ENCODE peak calls at places on chromosomes 4 and X, in five cellular contexts. Z is stimulated activated naive CD8-positive, alpha-beta T cell treated with anti-CD3 and anti-CD28 coated beads, Interleukin-15, amount 100 ng/mL, for 72 hours; G is lung; J is mammary epithelial cell; H is brain microvascular endothelial cell. C is an unnamed sample.

GRCh38 chrX:17546356-17546755 is 171.4 kb downstream of the NHS start:
- DNase-seq in Z (no peak), G (no peak), J (no peak), H (no peak), C (no peak)

GRCh38 chrX:96407043-96407442 is 277.6 kb upstream of the DIAPH2 start:
- DNase-seq in Z (no peak), G (no peak), J (no peak), H (peak; percentile 38), C (no peak)

GRCh38 chr4:155353923-155354540 is 22.7 kb downstream of the MAP9 start:
- DNase-seq in Z (peak; percentile 21), G (peak; percentile 57), J (peak; percentile 14), H (peak; percentile 69), C (no peak)

GRCh38 chr4:100106982-100107381 is 83.3 kb downstream of the DDIT4L start:
- DNase-seq in Z (peak; percentile 24), G (no peak), J (no peak), H (no peak), C (no peak)

GRCh38 chrX:119757646-119757978 is 776 bp upstream of the SOWAHD start:
- DNase-seq in Z (no peak), G (no peak), J (no peak), H (no peak), C (no peak)

GRCh38 chr4:5751918-5752802 is 41.2 kb downstream of the EVC start:
- DNase-seq in Z (no peak), G (no peak), J (no peak), H (peak; percentile 54), C (no peak)

GRCh38 chrX:115968436-115969252 is 201.9 kb upstream of the AGTR2 start:
- DNase-seq in Z (no peak), G (peak; percentile 53), J (peak; percentile 45), H (no peak), C (no peak)

GRCh38 chrX:10237255-10237654 is 80.5 kb downstream of the CLCN4 start:
- DNase-seq in Z (no peak), G (no peak), J (no peak), H (no peak), C (no peak)

GRCh38 chr4:126458993-126459392 is 1144.2 kb downstream of the FAT4 start:
- DNase-seq in Z (no peak), G (no peak), J (no peak), H (no peak), C (no peak)

GRCh38 chrX:9888953-9889470 is 78.1 kb upstream of the CLDN34 start:
- DNase-seq in Z (no peak), G (no peak), J (no peak), H (no peak), C (no peak)

GRCh38 chrX:101685923-101686322 is 26.3 kb upstream of the ARMCX2 start:
- DNase-seq in Z (no peak), G (no peak), J (no peak), H (no peak), C (no peak)

GRCh38 chrX:131288738-131289511 is at the start of gene IGSF1:
- DNase-seq in Z (no peak), G (no peak), J (no peak), H (peak; percentile 4), C (no peak)

GRCh38 chr4:131054489-131055019 is 1958.6 kb downstream of the C4orf33 start:
- DNase-seq in Z (no peak), G (no peak), J (peak; percentile 1), H (no peak), C (no peak)

GRCh38 chr4:142353149-142353738 is 492.9 kb downstream of the INPP4B start:
- DNase-seq in Z (no peak), G (no peak), J (peak; percentile 59), H (peak; percentile 38), C (no peak)

GRCh38 chr4:41145571-41146078 is 68.7 kb downstream of the APBB2 start:
- DNase-seq in Z (no peak), G (no peak), J (peak; percentile 48), H (no peak), C (no peak)

GRCh38 chr4:32706893-32707292 is 1986.7 kb downstream of the PCDH7 start:
- DNase-seq in Z (no peak), G (no peak), J (no peak), H (no peak), C (no peak)

GRCh38 chr4:158094413-158095110 is 78.3 kb downstream of the GASK1B start:
- DNase-seq in Z (no peak), G (no peak), J (peak; percentile 93), H (peak; percentile 83), C (no peak)

GRCh38 chr4:143581331-143581961 is 67.9 kb downstream of the SMARCA5 start:
- DNase-seq in Z (no peak), G (no peak), J (no peak), H (no peak), C (no peak)

GRCh38 chr4:123209436-123209835 is 187.2 kb upstream of the SPRY1 start:
- DNase-seq in Z (no peak), G (no peak), J (no peak), H (peak; percentile 46), C (no peak)

GRCh38 chr4:159206427-159206871 is 103.6 kb downstream of the RAPGEF2 start:
- DNase-seq in Z (peak; percentile 17), G (no peak), J (peak; percentile 60), H (no peak), C (no peak)

GRCh38 chrX:14564058-14564457 is 34.7 kb downstream of the GLRA2 start:
- DNase-seq in Z (no peak), G (no peak), J (no peak), H (no peak), C (no peak)

GRCh38 chr4:146959692-146960091 is 14.0 kb upstream of the TTC29 start:
- DNase-seq in Z (no peak), G (no peak), J (no peak), H (peak; percentile 48), C (no peak)

GRCh38 chr4:48483777-48484493 is 792 bp downstream of the SLC10A4 start:
- DNase-seq in Z (no peak), G (no peak), J (no peak), H (no peak), C (no peak)

GRCh38 chr4:66372706-66373105 is 702.4 kb upstream of the EPHA5 start:
- DNase-seq in Z (no peak), G (no peak), J (no peak), H (no peak), C (no peak)

GRCh38 chr4:25443851-25444250 is 66.8 kb downstream of the ANAPC4 start:
- DNase-seq in Z (no peak), G (no peak), J (no peak), H (no peak), C (no peak)

GRCh38 chr4:139315221-139315675 is 13.0 kb upstream of the NDUFC1 start:
- DNase-seq in Z (no peak), G (no peak), J (no peak), H (no peak), C (no peak)

GRCh38 chrX:590666-591065 is 39.9 kb upstream of the SHOX start:
- DNase-seq in Z (no peak), G (peak; percentile 22), J (no peak), H (no peak), C (no peak)

GRCh38 chr4:95835672-95836071 is 4.2 kb upstream of the PDHA2 start:
- DNase-seq in Z (no peak), G (no peak), J (no peak), H (no peak), C (no peak)

GRCh38 chr4:40984051-40984450 is 230.3 kb downstream of the APBB2 start:
- DNase-seq in Z (no peak), G (no peak), J (no peak), H (no peak), C (no peak)

GRCh38 chr4:7007944-7008343 is 35.2 kb upstream of the TADA2B start:
- DNase-seq in Z (no peak), G (no peak), J (peak; percentile 16), H (no peak), C (no peak)

GRCh38 chr4:145921231-145921630 is 17.4 kb downstream of the ZNF827 start:
- DNase-seq in Z (no peak), G (no peak), J (no peak), H (no peak), C (no peak)

GRCh38 chr4:152696764-152697250 is 17.0 kb upstream of the TMEM154 start:
- DNase-seq in Z (no peak), G (no peak), J (peak; percentile 99), H (peak; percentile 68), C (peak; percentile 48)

C was measured in T-helper 22 cell.